ENCODE peak calls at places on chromosomes 13 and 19, in four cellular contexts. K is A549, C is HepG2, P is GM12878. F is an unnamed sample.

GRCh38 chr19:46487802-46488445 is 7.7 kb downstream of the PNMA8B start:
- DNase-seq in K (peak), C (peak), P (no peak), F (peak)

GRCh38 chr19:14406645-14407331 is 12.4 kb downstream of the DDX39A start:
- DNase-seq in K (no peak), C (no peak), P (no peak), F (no peak)

GRCh38 chr13:45280751-45281634 is 60.0 kb downstream of the TPT1 start:
- DNase-seq in K (peak), C (peak), P (no peak), F (peak)

GRCh38 chr13:96678801-96679200 is 315.5 kb downstream of the OXGR1 start:
- DNase-seq in K (no peak), C (no peak), P (no peak), F (no peak)

GRCh38 chr19:17755977-17756670 is 4.8 kb downstream of the FCHO1 start:
- DNase-seq in K (peak), C (no peak), P (peak), F (peak)

GRCh38 chr19:8101311-8101710 is 48.1 kb downstream of the FBN3 start:
- DNase-seq in K (no peak), C (no peak), P (no peak), F (no peak)

GRCh38 chr13:98523455-98524102 is 53.3 kb downstream of the STK24 start:
- DNase-seq in K (no peak), C (no peak), P (peak), F (no peak)

GRCh38 chr13:37869756-37870488 is at the start of gene TRPC4:
- DNase-seq in K (peak), C (peak), P (no peak), F (peak)

GRCh38 chr19:35903550-35904179 is 1.3 kb downstream of the HCST start:
- DNase-seq in K (peak), C (peak), P (peak), F (peak)

GRCh38 chr19:15529774-15530372 is 21.5 kb downstream of the CYP4F22 start:
- DNase-seq in K (peak), C (no peak), P (no peak), F (no peak)

GRCh38 chr19:45866400-45867176 is 2.5 kb downstream of the FOXA3 start:
- DNase-seq in K (no peak), C (no peak), P (no peak), F (no peak)

GRCh38 chr13:25286308-25286968 is 850 bp downstream of the MTMR6 start:
- DNase-seq in K (no peak), C (peak), P (no peak), F (peak)

GRCh38 chr13:64855506-64855905 is 2374.6 kb downstream of the PCDH9 start:
- DNase-seq in K (no peak), C (no peak), P (no peak), F (peak)

GRCh38 chr19:3382460-3383100 is 16.2 kb downstream of the NFIC start:
- DNase-seq in K (no peak), C (no peak), P (no peak), F (no peak)

GRCh38 chr13:110523838-110524237 is 37.7 kb downstream of the RAB20 start:
- DNase-seq in K (no peak), C (no peak), P (no peak), F (no peak)

GRCh38 chr13:49308104-49308875 is 60.6 kb downstream of the CDADC1 start:
- DNase-seq in K (no peak), C (peak), P (no peak), F (no peak)

GRCh38 chr19:38617764-38618589 is at the start of gene MAP4K1:
- DNase-seq in K (no peak), C (no peak), P (peak), F (no peak)

GRCh38 chr19:38917921-38918491 is 6.0 kb upstream of the CCER2 start:
- DNase-seq in K (peak), C (peak), P (no peak), F (peak)

GRCh38 chr13:114063545-114064515 is 68.6 kb downstream of the RASA3 start:
- DNase-seq in K (peak), C (no peak), P (no peak), F (peak)

GRCh38 chr19:6125571-6125989 is 9.9 kb upstream of the ACSBG2 start:
- DNase-seq in K (peak), C (peak), P (peak), F (peak)

GRCh38 chr13:40617801-40618356 is 48.6 kb downstream of the FOXO1 start:
- DNase-seq in K (no peak), C (no peak), P (no peak), F (no peak)

GRCh38 chr13:63840551-63841421 is 2425.1 kb upstream of the PCDH20 start:
- DNase-seq in K (no peak), C (no peak), P (no peak), F (no peak)

GRCh38 chr13:102556806-102557205 is 40.0 kb upstream of the TPP2 start:
- DNase-seq in K (no peak), C (no peak), P (no peak), F (no peak)

GRCh38 chr13:113836917-113837553 is 26.8 kb downstream of the GAS6 start:
- DNase-seq in K (peak), C (no peak), P (no peak), F (peak)

GRCh38 chr19:425056-425455 is 16.1 kb upstream of the C2CD4C start:
- DNase-seq in K (no peak), C (no peak), P (no peak), F (no peak)

GRCh38 chr13:102678339-102679122 is 16.3 kb downstream of the METTL21C start:
- DNase-seq in K (no peak), C (no peak), P (no peak), F (no peak)

GRCh38 chr13:38944219-38944618 is 46.4 kb downstream of the STOML3 start:
- DNase-seq in K (no peak), C (no peak), P (no peak), F (no peak)

GRCh38 chr19:23378948-23379347 is 16.3 kb downstream of the ZNF91 start:
- DNase-seq in K (no peak), C (no peak), P (no peak), F (no peak)

GRCh38 chr13:35470671-35471465 is 5.6 kb downstream of the MAB21L1 start:
- DNase-seq in K (no peak), C (no peak), P (no peak), F (peak)

GRCh38 chr19:5024282-5024681 is 55.4 kb downstream of the KDM4B start:
- DNase-seq in K (no peak), C (no peak), P (no peak), F (no peak)

DNA sequence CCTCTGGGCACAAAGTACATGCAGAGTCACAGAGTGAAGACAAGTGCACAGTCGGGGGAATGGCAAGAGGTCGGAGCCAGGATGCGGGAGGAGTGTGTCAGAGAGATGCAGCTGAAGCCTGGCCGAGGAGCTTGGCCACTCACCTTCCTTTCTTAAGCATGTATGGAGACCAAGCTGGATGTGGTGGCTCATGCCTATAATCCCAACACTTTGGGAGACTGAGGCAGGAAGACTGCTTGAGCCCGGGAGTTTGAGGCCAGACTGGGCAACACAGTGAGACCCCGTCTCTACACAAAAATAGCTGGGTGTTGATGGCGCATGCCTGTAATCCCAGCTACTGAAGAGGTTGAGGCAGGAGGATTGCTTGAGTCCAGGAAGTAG is 67.0 kb downstream of the LATS2 start:
- DNase-seq in K (no peak), C (no peak), P (no peak), F (no peak)
- TF ChIP-seq PBX3 in K (no peak), C (no peak), P (no peak), F (no peak)

GRCh38 chr13:59665184-59665583 is 498.5 kb downstream of the DIAPH3 start:
- DNase-seq in K (no peak), C (no peak), P (no peak), F (no peak)

GRCh38 chr13:59665736-59666135 is 498.0 kb downstream of the DIAPH3 start:
- DNase-seq in K (no peak), C (no peak), P (no peak), F (no peak)

GRCh38 chr13:59663707-59664106 is 500.0 kb downstream of the DIAPH3 start:
- DNase-seq in K (no peak), C (peak), P (no peak), F (no peak)

GRCh38 chr13:59664586-59664985 is 499.1 kb downstream of the DIAPH3 start:
- DNase-seq in K (no peak), C (no peak), P (no peak), F (no peak)

GRCh38 chr13:59666504-59666903 is 497.2 kb downstream of the DIAPH3 start:
- DNase-seq in K (no peak), C (no peak), P (no peak), F (no peak)
- TF ChIP-seq PBX3 in K (no peak), C (no peak), P (no peak), F (no peak)

GRCh38 chr13:106296723-106297122 is 238.7 kb downstream of the EFNB2 start:
- DNase-seq in K (no peak), C (no peak), P (no peak), F (no peak)

GRCh38 chr13:106286811-106287210 is 248.7 kb downstream of the EFNB2 start:
- DNase-seq in K (no peak), C (no peak), P (no peak), F (no peak)

GRCh38 chr13:106295971-106296370 is 239.5 kb downstream of the EFNB2 start:
- DNase-seq in K (no peak), C (no peak), P (no peak), F (no peak)

GRCh38 chr13:106287351-106287750 is 248.1 kb downstream of the EFNB2 start:
- DNase-seq in K (no peak), C (no peak), P (no peak), F (no peak)

GRCh38 chr13:106291006-106291405 is 244.5 kb downstream of the EFNB2 start:
- DNase-seq in K (no peak), C (no peak), P (no peak), F (no peak)
- TF ChIP-seq PBX3 in K (no peak), C (no peak), P (no peak), F (no peak)

GRCh38 chr13:21901772-21902708 is 231.2 kb downstream of the FGF9 start:
- DNase-seq in K (no peak), C (peak), P (no peak), F (no peak)
- TF ChIP-seq PBX3 in K (no peak), C (no peak), P (no peak), F (no peak)

DNA sequence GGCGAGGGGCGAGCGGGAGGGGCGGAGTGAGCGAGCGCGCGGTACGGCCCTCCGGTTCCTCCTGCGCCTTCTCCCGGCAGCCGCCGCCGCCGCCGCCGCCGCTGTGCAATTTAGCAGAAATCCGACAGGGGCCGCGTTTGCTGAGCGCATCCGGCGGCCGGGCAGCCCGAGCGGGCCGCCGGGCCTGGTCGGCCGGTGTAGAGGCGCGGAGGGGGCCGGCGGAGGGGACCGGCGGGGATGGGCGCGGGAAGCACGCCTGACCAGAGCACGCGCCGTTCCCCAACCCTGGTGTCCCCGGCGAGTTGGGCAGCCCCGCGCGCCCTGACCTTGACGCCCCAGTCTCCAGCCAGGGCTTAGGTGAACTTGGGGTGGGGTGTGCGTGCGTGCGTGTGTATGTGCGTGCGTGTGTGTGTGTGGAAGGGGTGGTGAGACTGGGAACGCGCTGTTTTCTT is 144.5 kb upstream of the ZNF536 start:
- DNase-seq in K (peak), C (peak), P (no peak), F (peak)
- TF ChIP-seq PBX3 in K (no peak), C (no peak), P (no peak), F (no peak)

GRCh38 chr19:33524024-33524664 is 2.6 kb upstream of the PEPD start:
- DNase-seq in K (no peak), C (no peak), P (no peak), F (no peak)
- TF ChIP-seq PBX3 in K (no peak), C (no peak), P (no peak), F (no peak)

GRCh38 chr13:101417043-101417406 is 717 bp upstream of the NALCN start:
- DNase-seq in K (peak), C (no peak), P (no peak), F (peak)
- TF ChIP-seq PBX3 in K (no peak), C (no peak), P (no peak), F (no peak)

F was measured in SK-N-SH.